ENCODE peak calls at places on chromosomes 12 and 14, in four cellular contexts. One of them, this sample, is unnamed.

GRCh38 chr14:100004392-100004791 is 60.8 kb upstream of the EVL start:
- DNase-seq in tibial nerve: no peak
- DNase-seq in suprapubic skin: no peak
- DNase-seq in transverse colon: no peak
- DNase-seq in this sample: no peak

GRCh38 chr14:103521438-103521961 is 1.1 kb downstream of the CKB start:
- DNase-seq in tibial nerve: no peak
- DNase-seq in suprapubic skin: peak; percentile 64
- DNase-seq in transverse colon: no peak
- DNase-seq in this sample: peak; percentile 67

GRCh38 chr14:77979666-77980351 is 179.9 kb downstream of the ADCK1 start:
- DNase-seq in tibial nerve: no peak
- DNase-seq in suprapubic skin: no peak
- DNase-seq in transverse colon: no peak
- DNase-seq in this sample: no peak

GRCh38 chr12:22728989-22729388 is 104.0 kb downstream of the ETNK1 start:
- DNase-seq in tibial nerve: no peak
- DNase-seq in suprapubic skin: no peak
- DNase-seq in transverse colon: no peak
- DNase-seq in this sample: no peak

GRCh38 chr12:131912526-131913274 is 16.4 kb upstream of the PUS1 start:
- DNase-seq in tibial nerve: peak; percentile 61
- DNase-seq in suprapubic skin: no peak
- DNase-seq in transverse colon: peak; percentile 42
- DNase-seq in this sample: peak; percentile 56

GRCh38 chr12:132318135-132318534 is 11.3 kb downstream of the GALNT9 start:
- DNase-seq in tibial nerve: no peak
- DNase-seq in suprapubic skin: no peak
- DNase-seq in transverse colon: no peak
- DNase-seq in this sample: no peak

GRCh38 chr12:14849664-14850063 is 6.3 kb upstream of the ART4 start:
- DNase-seq in tibial nerve: no peak
- DNase-seq in suprapubic skin: no peak
- DNase-seq in transverse colon: no peak
- DNase-seq in this sample: no peak

GRCh38 chr14:77046706-77047105 is 18.2 kb upstream of the IRF2BPL start:
- DNase-seq in tibial nerve: no peak
- DNase-seq in suprapubic skin: no peak
- DNase-seq in transverse colon: no peak
- DNase-seq in this sample: no peak

GRCh38 chr12:124592050-124592449 is 24.6 kb upstream of the NCOR2 start:
- DNase-seq in tibial nerve: no peak
- DNase-seq in suprapubic skin: no peak
- DNase-seq in transverse colon: no peak
- DNase-seq in this sample: no peak

GRCh38 chr14:27190286-27190685 is 592.5 kb upstream of the NOVA1 start:
- DNase-seq in tibial nerve: no peak
- DNase-seq in suprapubic skin: no peak
- DNase-seq in transverse colon: no peak
- DNase-seq in this sample: no peak

GRCh38 chr12:56719056-56719455 is 6.0 kb downstream of the NACA start:
- DNase-seq in tibial nerve: no peak
- DNase-seq in suprapubic skin: no peak
- DNase-seq in transverse colon: no peak
- DNase-seq in this sample: no peak

GRCh38 chr12:5614206-5614605 is 182.3 kb downstream of the NTF3 start:
- DNase-seq in tibial nerve: no peak
- DNase-seq in suprapubic skin: no peak
- DNase-seq in transverse colon: no peak
- DNase-seq in this sample: no peak

GRCh38 chr12:52691076-52691764 is 11.0 kb upstream of the KRT1 start:
- DNase-seq in tibial nerve: no peak
- DNase-seq in suprapubic skin: no peak
- DNase-seq in transverse colon: peak; percentile 27
- DNase-seq in this sample: no peak

GRCh38 chr12:100199023-100199346 is 1.6 kb upstream of the ACTR6 start:
- DNase-seq in tibial nerve: no peak
- DNase-seq in suprapubic skin: no peak
- DNase-seq in transverse colon: no peak
- DNase-seq in this sample: no peak

GRCh38 chr14:24940213-24940783 is 109.6 kb downstream of the STXBP6 start:
- DNase-seq in tibial nerve: no peak
- DNase-seq in suprapubic skin: no peak
- DNase-seq in transverse colon: no peak
- DNase-seq in this sample: no peak

GRCh38 chr14:24941719-24942118 is 108.2 kb downstream of the STXBP6 start:
- DNase-seq in tibial nerve: no peak
- DNase-seq in suprapubic skin: no peak
- DNase-seq in transverse colon: peak; percentile 68
- DNase-seq in this sample: peak; percentile 66

GRCh38 chr14:24935796-24936195 is 114.2 kb downstream of the STXBP6 start:
- DNase-seq in tibial nerve: no peak
- DNase-seq in suprapubic skin: no peak
- DNase-seq in transverse colon: no peak
- DNase-seq in this sample: no peak

GRCh38 chr14:24937300-24937699 is 112.6 kb downstream of the STXBP6 start:
- DNase-seq in tibial nerve: no peak
- DNase-seq in suprapubic skin: no peak
- DNase-seq in transverse colon: no peak
- DNase-seq in this sample: no peak

DNA sequence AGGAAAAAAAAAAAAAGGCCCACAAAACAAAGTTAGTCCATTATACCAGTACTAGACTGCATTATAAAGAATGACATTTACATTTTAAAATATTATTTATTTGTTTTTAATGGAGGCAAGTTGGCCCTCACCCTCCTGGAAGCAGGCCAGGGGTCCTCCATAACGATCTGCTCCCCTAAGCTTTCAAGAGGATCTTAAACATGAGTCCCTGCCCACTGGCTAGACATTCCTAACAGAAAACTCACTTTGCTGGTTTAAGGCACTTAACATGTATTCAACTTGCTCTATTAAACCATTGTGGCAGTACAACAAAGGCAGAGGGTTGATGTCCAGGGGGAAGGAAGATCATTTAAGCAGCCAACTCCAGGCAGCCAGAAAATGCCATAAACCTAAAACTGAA is 111.4 kb downstream of the STXBP6 start:
- DNase-seq in tibial nerve: no peak
- DNase-seq in suprapubic skin: no peak
- DNase-seq in transverse colon: no peak
- DNase-seq in this sample: no peak
- TF ChIP-seq EP300 in tibial nerve: no peak
- TF ChIP-seq EP300 in suprapubic skin: no peak
- TF ChIP-seq EP300 in transverse colon: no peak
- TF ChIP-seq EP300 in this sample: no peak

GRCh38 chr14:20683896-20684661 is at the start of gene RNASE4:
- DNase-seq in tibial nerve: peak; percentile 82
- DNase-seq in suprapubic skin: peak; percentile 95
- DNase-seq in transverse colon: peak; percentile 95
- DNase-seq in this sample: peak; percentile 92

GRCh38 chr14:20682127-20682434 is 2.3 kb upstream of the RNASE4 start:
- DNase-seq in tibial nerve: no peak
- DNase-seq in suprapubic skin: no peak
- DNase-seq in transverse colon: no peak
- DNase-seq in this sample: peak; percentile 53

GRCh38 chr14:20684662-20685456 is 499 bp downstream of the RNASE4 start:
- DNase-seq in tibial nerve: no peak
- DNase-seq in suprapubic skin: peak; percentile 81
- DNase-seq in transverse colon: peak; percentile 55
- DNase-seq in this sample: peak; percentile 46

GRCh38 chr14:20682435-20683124 is 1.8 kb upstream of the RNASE4 start:
- DNase-seq in tibial nerve: peak; percentile 83
- DNase-seq in suprapubic skin: peak; percentile 95
- DNase-seq in transverse colon: peak; percentile 88
- DNase-seq in this sample: peak; percentile 84

DNA sequence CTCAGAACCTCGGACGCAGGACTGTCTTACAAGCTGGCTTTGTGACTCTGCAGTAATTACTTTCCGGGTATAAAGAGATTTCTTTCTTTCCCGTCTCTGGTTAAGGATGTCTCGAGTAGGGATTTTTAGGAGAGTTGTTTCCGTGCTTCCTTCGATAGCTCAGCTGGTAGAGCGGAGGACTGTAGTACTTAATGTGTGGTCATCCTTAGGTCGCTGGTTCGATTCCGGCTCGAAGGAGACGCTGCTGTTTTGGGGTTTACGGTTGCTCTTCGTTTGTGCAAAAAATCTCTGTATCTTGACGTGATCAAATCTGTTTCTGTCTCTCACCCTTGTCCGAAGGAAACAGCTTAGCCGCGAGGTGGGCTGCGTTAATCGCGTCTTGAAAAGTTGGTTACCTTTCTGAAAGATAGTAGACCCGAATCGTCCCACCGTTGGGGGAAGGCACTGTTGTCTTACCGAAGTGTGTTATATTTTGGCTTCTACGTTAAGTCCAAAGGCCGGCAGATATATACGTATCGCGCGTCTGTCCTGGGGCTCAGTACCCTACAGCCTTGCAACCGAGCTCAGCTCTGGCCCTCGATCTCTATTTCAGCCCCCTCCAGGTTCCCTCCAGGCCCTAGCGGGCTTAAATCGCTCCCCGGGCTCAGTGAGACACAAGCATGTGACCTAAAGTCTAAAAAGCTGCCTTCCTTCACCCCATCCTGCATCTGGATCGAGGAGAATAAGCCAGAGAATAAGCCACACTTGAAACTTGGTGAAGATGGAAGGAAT is 1.1 kb upstream of the RNASE4 start:
- DNase-seq in tibial nerve: peak; percentile 55
- DNase-seq in suprapubic skin: peak; percentile 80
- DNase-seq in transverse colon: peak; percentile 83
- DNase-seq in this sample: peak; percentile 69
- TF ChIP-seq EP300 in tibial nerve: no peak
- TF ChIP-seq EP300 in suprapubic skin: no peak
- TF ChIP-seq EP300 in transverse colon: no peak
- TF ChIP-seq EP300 in this sample: no peak

GRCh38 chr14:35218963-35219362 is 73.2 kb upstream of the PSMA6 start:
- DNase-seq in tibial nerve: no peak
- DNase-seq in suprapubic skin: no peak
- DNase-seq in transverse colon: no peak
- DNase-seq in this sample: no peak

GRCh38 chr14:35212471-35213142 is 79.6 kb upstream of the PSMA6 start:
- DNase-seq in tibial nerve: no peak
- DNase-seq in suprapubic skin: no peak
- DNase-seq in transverse colon: no peak
- DNase-seq in this sample: no peak

GRCh38 chr14:35213143-35213788 is 78.9 kb upstream of the PSMA6 start:
- DNase-seq in tibial nerve: no peak
- DNase-seq in suprapubic skin: no peak
- DNase-seq in transverse colon: no peak
- DNase-seq in this sample: no peak

GRCh38 chr14:35213869-35214387 is 78.3 kb upstream of the PSMA6 start:
- DNase-seq in tibial nerve: no peak
- DNase-seq in suprapubic skin: no peak
- DNase-seq in transverse colon: no peak
- DNase-seq in this sample: no peak

DNA sequence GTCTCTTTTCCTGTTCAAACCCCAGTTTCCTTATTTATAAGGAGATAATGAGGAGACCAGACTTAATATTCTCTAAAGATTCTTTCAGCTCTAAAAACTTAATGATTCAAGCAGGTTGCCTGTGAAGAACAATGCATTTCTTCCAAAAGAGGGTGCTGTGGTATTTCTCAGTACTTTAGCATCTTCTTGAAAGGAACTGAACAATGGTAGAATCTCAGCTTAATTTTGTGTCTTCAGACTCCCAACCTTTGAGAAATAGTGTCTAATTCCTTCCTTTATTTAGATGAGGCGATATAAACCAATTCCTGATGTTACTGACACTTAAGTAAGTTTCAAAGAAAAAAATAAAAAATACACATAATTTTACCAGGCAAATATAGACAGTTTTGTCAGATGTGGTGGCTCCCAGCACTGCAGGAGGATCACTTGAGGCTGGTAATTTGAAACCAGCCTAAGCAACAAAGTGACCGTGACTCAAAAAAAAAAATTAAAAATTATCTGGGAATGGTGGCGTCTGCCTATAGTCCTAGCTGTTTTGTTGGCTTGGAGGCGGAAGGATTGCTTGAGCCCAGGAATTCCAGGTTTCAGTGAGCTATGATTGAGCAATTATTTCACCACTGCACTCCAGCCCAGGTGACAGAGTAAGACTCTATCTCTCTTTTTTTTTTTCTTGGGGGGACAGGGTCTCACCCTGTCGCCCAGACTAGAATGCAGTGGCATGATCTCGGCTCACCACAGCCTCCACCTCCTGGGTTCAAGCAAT is 76.9 kb upstream of the PSMA6 start:
- DNase-seq in tibial nerve: no peak
- DNase-seq in suprapubic skin: no peak
- DNase-seq in transverse colon: no peak
- DNase-seq in this sample: no peak
- TF ChIP-seq EP300 in tibial nerve: no peak
- TF ChIP-seq EP300 in suprapubic skin: no peak
- TF ChIP-seq EP300 in transverse colon: no peak
- TF ChIP-seq EP300 in this sample: no peak

GRCh38 chr12:101857043-101857558 is 20.3 kb upstream of the DRAM1 start:
- DNase-seq in tibial nerve: no peak
- DNase-seq in suprapubic skin: no peak
- DNase-seq in transverse colon: no peak
- DNase-seq in this sample: no peak
- TF ChIP-seq EP300 in tibial nerve: no peak
- TF ChIP-seq EP300 in suprapubic skin: no peak
- TF ChIP-seq EP300 in transverse colon: no peak
- TF ChIP-seq EP300 in this sample: no peak

GRCh38 chr12:25491396-25491948 is 61.6 kb downstream of the LMNTD1 start:
- DNase-seq in tibial nerve: no peak
- DNase-seq in suprapubic skin: no peak
- DNase-seq in transverse colon: no peak
- DNase-seq in this sample: no peak
- TF ChIP-seq EP300 in tibial nerve: no peak
- TF ChIP-seq EP300 in suprapubic skin: no peak
- TF ChIP-seq EP300 in transverse colon: no peak
- TF ChIP-seq EP300 in this sample: no peak

DNA sequence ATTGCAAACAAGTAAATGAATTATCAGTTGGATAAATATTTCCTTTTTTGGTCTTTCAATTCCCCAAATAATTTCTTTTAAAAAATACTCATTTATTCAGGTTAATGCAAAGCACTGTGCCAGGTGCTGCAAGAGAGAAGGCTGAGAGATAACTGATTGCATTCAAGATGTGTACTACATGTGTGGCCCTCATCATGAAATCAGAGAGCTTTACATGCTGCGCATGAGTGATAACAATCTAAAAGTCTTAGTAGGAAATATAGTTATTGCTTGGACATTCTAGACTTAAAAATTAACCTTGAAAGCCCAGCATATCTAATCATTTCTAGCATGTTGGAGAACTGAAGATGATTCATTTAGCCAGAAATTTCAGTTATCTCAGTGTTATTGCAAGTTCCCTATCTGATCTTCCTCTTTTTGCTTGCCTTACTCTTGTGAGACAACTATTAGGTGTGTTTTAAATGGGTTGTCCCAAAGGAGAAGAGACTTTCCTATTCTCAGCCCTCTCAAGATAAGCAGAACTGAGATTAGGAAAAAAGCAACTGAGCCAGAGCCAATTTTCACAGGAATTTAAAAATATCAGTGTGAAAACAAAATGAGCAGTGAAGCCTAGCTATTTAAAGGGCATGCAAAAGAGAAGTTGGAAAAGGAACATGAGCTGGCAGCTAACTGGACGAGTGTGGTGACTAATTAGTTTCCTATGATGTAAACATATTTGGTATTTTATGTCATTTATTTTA is 60.9 kb downstream of the PLEKHA5 start:
- DNase-seq in tibial nerve: no peak
- DNase-seq in suprapubic skin: no peak
- DNase-seq in transverse colon: no peak
- DNase-seq in this sample: no peak
- TF ChIP-seq EP300 in tibial nerve: no peak
- TF ChIP-seq EP300 in suprapubic skin: no peak
- TF ChIP-seq EP300 in transverse colon: no peak
- TF ChIP-seq EP300 in this sample: no peak

GRCh38 chr12:57935839-57936512 is 5.4 kb upstream of the ATP23 start:
- DNase-seq in tibial nerve: peak; percentile 75
- DNase-seq in suprapubic skin: peak; percentile 94
- DNase-seq in transverse colon: peak; percentile 93
- DNase-seq in this sample: peak; percentile 91
- TF ChIP-seq EP300 in tibial nerve: peak; percentile 55
- TF ChIP-seq EP300 in suprapubic skin: peak; percentile 6
- TF ChIP-seq EP300 in transverse colon: no peak
- TF ChIP-seq EP300 in this sample: no peak